ENCODE peak calls at places on chromosomes 3 and 15, in eight cellular contexts. K is HT1080, S is HS-5, J is nephron progenitor cell, G is SW480, C is sigmoid colon, W is NCI-H1092 treated with DMSO at 0.1 percent for 48 hours, H is Kasumi-1. U is an unnamed sample.

GRCh38 chr3:50890688-50891344 is 216.1 kb downstream of the DOCK3 start:
- DNase-seq in W (peak), K (no peak), S (no peak), C (no peak), G (no peak), H (no peak), J (no peak), U (no peak)

GRCh38 chr3:97917813-97918536 is 54.3 kb downstream of the RIOX2 start:
- DNase-seq in K (no peak), W (no peak), S (peak), H (no peak), C (no peak), G (no peak), J (no peak), U (no peak)

GRCh38 chr3:138118863-138119766 is 3.7 kb upstream of the DZIP1L start:
- DNase-seq in G (peak), K (peak), J (peak), C (peak), S (peak), W (peak), H (peak), U (peak)

GRCh38 chr15:88312941-88313579 is 56.5 kb upstream of the NTRK3 start:
- DNase-seq in S (no peak), H (no peak), C (no peak), J (no peak), G (no peak), W (no peak), K (no peak), U (no peak)

GRCh38 chr15:83287541-83288027 is 3.1 kb upstream of the BNC1 start:
- DNase-seq in J (no peak), S (peak), G (no peak), K (peak), H (no peak), C (no peak), W (no peak), U (no peak)

GRCh38 chr3:57974796-57975388 is 33.3 kb upstream of the FLNB start:
- DNase-seq in H (no peak), C (no peak), J (no peak), W (no peak), S (peak), K (peak), G (peak), U (peak)

GRCh38 chr15:31471731-31472430 is 145.2 kb downstream of the KLF13 start:
- DNase-seq in S (peak), C (no peak), G (no peak), W (no peak), K (peak), J (no peak), H (no peak), U (no peak)

GRCh38 chr3:193783166-193783896 is 190.3 kb downstream of the OPA1 start:
- DNase-seq in H (no peak), J (no peak), C (no peak), S (no peak), K (peak), G (peak), W (no peak), U (no peak)

GRCh38 chr3:4994823-4995499 is 15.7 kb downstream of the BHLHE40 start:
- DNase-seq in J (peak), S (no peak), K (peak), W (no peak), C (peak), H (no peak), G (peak), U (no peak)

GRCh38 chr3:161444678-161445077 is 51.9 kb upstream of the OTOL1 start:
- DNase-seq in K (no peak), J (no peak), H (no peak), G (no peak), S (no peak), C (no peak), W (no peak), U (no peak)

GRCh38 chr3:28290863-28291300 is 49.5 kb downstream of the CMC1 start:
- DNase-seq in G (no peak), S (no peak), K (no peak), C (no peak), J (no peak), W (no peak), H (no peak), U (no peak)

GRCh38 chr15:27273506-27273905 is 302.5 kb downstream of the GABRG3 start:
- DNase-seq in C (no peak), W (no peak), G (no peak), J (no peak), S (no peak), K (no peak), H (no peak), U (no peak)

GRCh38 chr3:89925976-89926375 is 818.6 kb downstream of the EPHA3 start:
- DNase-seq in G (no peak), C (no peak), K (no peak), H (no peak), J (no peak), W (no peak), S (no peak), U (no peak)

GRCh38 chr3:114902691-114903101 is 244.4 kb downstream of the ZBTB20 start:
- DNase-seq in J (no peak), W (no peak), H (no peak), K (no peak), C (no peak), G (no peak), S (no peak), U (no peak)

GRCh38 chr15:82855286-82856092 is 46.1 kb downstream of the WHAMM start:
- DNase-seq in J (no peak), G (no peak), C (no peak), S (no peak), K (no peak), W (no peak), H (peak), U (no peak)

GRCh38 chr15:67140078-67140833 is 74.9 kb downstream of the SMAD3 start:
- DNase-seq in G (no peak), J (no peak), K (no peak), W (no peak), S (no peak), H (no peak), C (peak), U (no peak)

GRCh38 chr3:157279237-157279636 is 119.3 kb upstream of the CCNL1 start:
- DNase-seq in W (no peak), S (no peak), G (no peak), C (no peak), K (no peak), J (no peak), H (no peak), U (peak)

GRCh38 chr15:77440378-77440999 is 19.8 kb downstream of the HMG20A start:
- DNase-seq in C (no peak), G (peak), S (no peak), W (no peak), H (no peak), J (no peak), K (peak), U (no peak)

GRCh38 chr3:131807822-131808221 is 227.0 kb downstream of the CPNE4 start:
- DNase-seq in G (no peak), K (no peak), W (no peak), S (no peak), J (no peak), C (no peak), H (no peak), U (no peak)

GRCh38 chr3:97981886-97982285 is 9.7 kb upstream of the RIOX2 start:
- DNase-seq in G (no peak), H (no peak), K (no peak), C (no peak), S (no peak), W (no peak), J (no peak), U (no peak)

GRCh38 chr3:127590282-127590592 is 296 bp downstream of the TPRA1 start:
- DNase-seq in J (peak), S (no peak), C (peak), G (no peak), W (no peak), H (no peak), K (no peak), U (no peak)

GRCh38 chr15:38883987-38884386 is 319.4 kb upstream of the RASGRP1 start:
- DNase-seq in W (no peak), S (no peak), J (no peak), H (no peak), C (no peak), K (peak), G (no peak), U (no peak)

U was measured in NB4.